ENCODE peak calls at places on chromosomes 3 and 15, in five cellular contexts. Z is aorta, R is A673, U is activated T-cell treated with anti-CD3 and anti-CD28 coated beads for 1 hour, E is globus pallidus. K is an unnamed sample.

GRCh38 chr15:79403501-79403900 is 28.6 kb upstream of the MINAR1 start:
- DNase-seq in Z (no peak), E (no peak), U (no peak), R (no peak), K (no peak)

GRCh38 chr15:76196286-76196948 is 114.9 kb downstream of the ETFA start:
- DNase-seq in R (peak; percentile 55), U (no peak), E (peak; percentile 50), Z (peak; percentile 73), K (peak; percentile 39)

GRCh38 chr3:10142707-10143560 is 1.4 kb downstream of the VHL start:
- DNase-seq in U (no peak), E (no peak), Z (no peak), R (no peak), K (no peak)

GRCh38 chr3:159631226-159631625 is 357.4 kb upstream of the IL12A start:
- DNase-seq in R (no peak), Z (no peak), E (no peak), U (no peak), K (no peak)

GRCh38 chr3:58706395-58706794 is 39.8 kb upstream of the FAM3D start:
- DNase-seq in R (no peak), U (no peak), Z (no peak), E (no peak), K (no peak)

GRCh38 chr3:195551381-195551978 is 8.4 kb upstream of the PPP1R2 start:
- DNase-seq in R (peak; percentile 49), E (no peak), Z (peak; percentile 49), U (no peak), K (no peak)

GRCh38 chr3:65886376-65886775 is 152.3 kb downstream of the MAGI1 start:
- DNase-seq in U (no peak), R (no peak), E (no peak), Z (no peak), K (no peak)

GRCh38 chr15:40722934-40723333 is 28.0 kb downstream of the RAD51 start:
- DNase-seq in U (no peak), Z (no peak), R (peak; percentile 65), E (no peak), K (no peak)

GRCh38 chr3:32817195-32817560 is 619 bp upstream of the TRIM71 start:
- DNase-seq in Z (no peak), U (no peak), R (no peak), E (no peak), K (peak; percentile 50)

GRCh38 chr15:89377842-89378698 is 43.4 kb upstream of the POLG start:
- DNase-seq in U (no peak), Z (no peak), R (no peak), E (no peak), K (no peak)

GRCh38 chr15:40439461-40440299 is 1.1 kb upstream of the BAHD1 start:
- DNase-seq in U (peak; percentile 16), E (no peak), Z (no peak), R (peak; percentile 46), K (no peak)

GRCh38 chr15:101371519-101371918 is 76.5 kb upstream of the SNRPA1 start:
- DNase-seq in R (no peak), U (no peak), E (no peak), Z (no peak), K (no peak)

GRCh38 chr3:157122116-157122515 is 37.8 kb downstream of the CCNL1 start:
- DNase-seq in E (no peak), R (no peak), U (no peak), Z (no peak), K (no peak)

GRCh38 chr3:156509209-156510174 is 45.4 kb downstream of the SSR3 start:
- DNase-seq in U (no peak), Z (no peak), R (peak; percentile 77), E (peak; percentile 66), K (no peak)

GRCh38 chr3:80889643-80890042 is 871.8 kb downstream of the GBE1 start:
- DNase-seq in R (no peak), Z (no peak), U (no peak), E (no peak), K (no peak)

GRCh38 chr15:55916666-55917409 is 76.6 kb downstream of the NEDD4 start:
- DNase-seq in U (no peak), Z (no peak), E (no peak), R (peak; percentile 35), K (no peak)

GRCh38 chr3:126399348-126399730 is 4.6 kb downstream of the CFAP100 start:
- DNase-seq in R (no peak), U (no peak), E (no peak), Z (no peak), K (no peak)

K was measured in chondrocyte.